ENCODE peak calls at places on chromosomes 3 and 15, in five cellular contexts. F is fibroblast of pulmonary artery; X is foreskin fibroblast; P is cardiac fibroblast; W is CD8-positive, alpha-beta T cell. Q is an unnamed sample.

GRCh38 chr3:1103525-1103924 is 10.7 kb downstream of the CNTN6 start:
- DNase-seq in F (no peak), X (no peak), P (peak), W (no peak), Q (no peak)

GRCh38 chr3:128845119-128845518 is 34.3 kb upstream of the ACAD9 start:
- DNase-seq in F (no peak), X (no peak), P (no peak), W (no peak), Q (no peak)

GRCh38 chr15:57551717-57552677 is 39.7 kb upstream of the MYZAP start:
- DNase-seq in F (peak), X (peak), P (peak), W (no peak), Q (no peak)

GRCh38 chr15:29129221-29129620 is 140.4 kb downstream of the NSMCE3 start:
- DNase-seq in F (no peak), X (no peak), P (no peak), W (no peak), Q (no peak)

GRCh38 chr3:31223278-31223677 is 309.4 kb upstream of the STT3B start:
- DNase-seq in F (no peak), X (no peak), P (no peak), W (no peak), Q (no peak)

GRCh38 chr3:13501527-13501926 is 21.4 kb downstream of the HDAC11 start:
- DNase-seq in F (no peak), X (no peak), P (no peak), W (no peak), Q (no peak)

GRCh38 chr15:22819651-22820050 is 18.8 kb upstream of the NIPA2 start:
- DNase-seq in F (no peak), X (no peak), P (no peak), W (no peak), Q (no peak)

GRCh38 chr15:43093026-43093425 is 12.8 kb downstream of the UBR1 start:
- DNase-seq in F (peak), X (peak), P (peak), W (no peak), Q (no peak)

GRCh38 chr3:64489361-64490044 is 198.3 kb downstream of the ADAMTS9 start:
- DNase-seq in F (no peak), X (no peak), P (no peak), W (no peak), Q (no peak)

GRCh38 chr15:69160976-69161877 is 792 bp downstream of the GLCE start:
- DNase-seq in F (peak), X (peak), P (peak), W (no peak), Q (no peak)

GRCh38 chr15:81299630-81300273 is 24.2 kb downstream of the STARD5 start:
- DNase-seq in F (no peak), X (no peak), P (no peak), W (no peak), Q (no peak)

GRCh38 chr3:195226900-195227447 is 44.0 kb downstream of the XXYLT1 start:
- DNase-seq in F (peak), X (peak), P (peak), W (no peak), Q (no peak)

GRCh38 chr3:24494616-24495333 is at the start of gene THRB:
- DNase-seq in F (peak), X (peak), P (peak), W (no peak), Q (no peak)

GRCh38 chr15:80662756-80663553 is 32.2 kb upstream of the ABHD17C start:
- DNase-seq in F (no peak), X (no peak), P (no peak), W (no peak), Q (no peak)

GRCh38 chr3:191296041-191296541 is 33.1 kb upstream of the CCDC50 start:
- DNase-seq in F (no peak), X (no peak), P (no peak), W (no peak), Q (no peak)

GRCh38 chr3:132247211-132247610 is 70.0 kb upstream of the ACP3 start:
- DNase-seq in F (no peak), X (no peak), P (no peak), W (no peak), Q (no peak)

GRCh38 chr15:29398907-29399306 is 129.3 kb upstream of the NSMCE3 start:
- DNase-seq in F (no peak), X (no peak), P (no peak), W (no peak), Q (no peak)

GRCh38 chr3:175378348-175378747 is 519.2 kb downstream of the NAALADL2 start:
- DNase-seq in F (no peak), X (no peak), P (no peak), W (no peak), Q (no peak)

GRCh38 chr15:67091073-67091965 is 25.9 kb downstream of the SMAD3 start:
- DNase-seq in F (peak), X (peak), P (peak), W (peak), Q (no peak)

GRCh38 chr3:38116471-38117162 is 20.3 kb downstream of the ACAA1 start:
- DNase-seq in F (no peak), X (no peak), P (no peak), W (no peak), Q (no peak)

GRCh38 chr3:152664766-152665165 is 170.2 kb upstream of the P2RY1 start:
- DNase-seq in F (no peak), X (no peak), P (no peak), W (no peak), Q (no peak)

GRCh38 chr3:152657002-152657400 is 177.9 kb upstream of the P2RY1 start:
- DNase-seq in F (no peak), X (no peak), P (no peak), W (no peak), Q (no peak)

GRCh38 chr3:152658977-152659376 is 176.0 kb upstream of the P2RY1 start:
- DNase-seq in F (no peak), X (no peak), P (no peak), W (no peak), Q (no peak)

GRCh38 chr3:152667267-152667666 is 167.7 kb upstream of the P2RY1 start:
- DNase-seq in F (no peak), X (no peak), P (no peak), W (no peak), Q (no peak)

GRCh38 chr3:152662157-152662556 is 172.8 kb upstream of the P2RY1 start:
- DNase-seq in F (no peak), X (no peak), P (no peak), W (no peak), Q (no peak)
- TF ChIP-seq CTCF in F (no peak), X (no peak), P (peak), W (no peak), Q (no peak)

GRCh38 chr3:47802734-47803477 is at the start of gene DHX30:
- DNase-seq in F (peak), X (peak), P (peak), W (peak), Q (no peak)
- TF ChIP-seq CTCF in F (no peak), X (no peak), P (no peak), W (no peak), Q (no peak)

GRCh38 chr3:105367406-105368213 is 901 bp downstream of the ALCAM start:
- DNase-seq in F (peak), X (peak), P (peak), W (peak), Q (no peak)

GRCh38 chr3:105367063-105367405 is 325 bp downstream of the ALCAM start:
- DNase-seq in F (no peak), X (peak), P (no peak), W (no peak), Q (no peak)

GRCh38 chr3:105368575-105369500 is 2.1 kb downstream of the ALCAM start:
- DNase-seq in F (peak), X (peak), P (peak), W (peak), Q (no peak)

GRCh38 chr3:105366302-105367062 is at the start of gene ALCAM:
- DNase-seq in F (peak), X (peak), P (peak), W (peak), Q (peak)

GRCh38 chr3:105369501-105370371 is 3.0 kb downstream of the ALCAM start:
- DNase-seq in F (peak), X (peak), P (peak), W (no peak), Q (no peak)
- TF ChIP-seq CTCF in F (peak), X (peak), P (peak), W (peak), Q (peak)

DNA sequence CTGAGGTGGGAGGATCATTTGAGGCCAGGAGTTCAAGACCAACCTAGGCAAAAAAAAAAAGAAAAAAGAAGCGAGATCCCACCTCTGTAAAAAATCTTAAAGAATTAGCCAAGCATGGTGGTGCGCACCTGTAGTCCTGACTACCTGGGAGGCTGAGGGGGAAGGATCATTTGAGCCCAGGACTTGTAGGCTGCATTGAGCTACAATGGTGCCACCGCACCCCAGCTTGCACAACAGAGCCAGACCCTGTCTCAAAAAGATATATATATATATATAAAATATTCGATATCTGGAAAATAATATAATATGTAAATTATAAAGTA is 1.1 kb upstream of the IMP3 start:
- DNase-seq in F (no peak), X (no peak), P (no peak), W (no peak), Q (no peak)
- TF ChIP-seq CTCF in F (no peak), X (no peak), P (no peak), W (no peak), Q (no peak)

DNA sequence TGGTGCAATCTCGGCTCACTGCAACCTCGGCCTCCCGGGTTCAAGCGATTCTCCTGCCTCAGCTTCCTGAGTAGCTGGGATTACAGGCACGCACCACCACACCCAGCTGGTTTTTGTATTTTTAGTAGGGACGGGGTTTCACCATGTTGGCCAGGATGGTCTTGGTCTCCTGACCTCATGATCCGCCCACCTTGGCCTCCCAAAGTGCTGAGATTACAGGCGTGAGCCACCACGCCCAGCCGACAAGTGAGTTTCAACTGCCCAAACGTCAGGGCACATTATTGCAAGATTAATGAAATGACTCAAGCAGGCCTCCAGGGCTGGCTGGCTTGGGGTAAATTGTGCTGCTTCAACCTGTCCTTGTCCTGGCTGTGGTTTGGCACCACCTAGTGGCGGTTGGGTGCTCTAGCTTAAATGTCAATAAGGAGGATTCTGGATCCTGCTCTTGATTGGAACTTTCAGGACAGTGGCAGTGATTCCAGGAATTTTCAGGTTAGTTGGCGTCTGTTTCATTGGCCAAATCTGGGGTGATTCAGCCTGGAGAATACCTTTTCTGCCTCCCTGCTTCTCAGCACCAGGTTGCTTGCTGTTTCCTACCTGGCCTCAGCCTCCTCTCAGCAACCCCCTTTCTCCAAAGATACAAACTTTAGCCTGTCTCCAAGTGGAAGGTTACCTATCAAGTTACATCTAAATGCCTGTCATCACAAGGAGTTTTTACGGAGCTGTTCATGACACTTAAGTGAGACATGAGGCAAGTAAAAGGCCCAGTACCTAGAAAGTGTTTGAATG is 32.4 kb upstream of the SACM1L start:
- DNase-seq in F (peak), X (peak), P (peak), W (peak), Q (peak)
- TF ChIP-seq CTCF in F (peak), X (peak), P (peak), W (peak), Q (peak)

GRCh38 chr3:36923523-36923943 is 21.3 kb downstream of the TRANK1 start:
- DNase-seq in F (no peak), X (no peak), P (no peak), W (no peak), Q (no peak)
- TF ChIP-seq CTCF in F (no peak), X (no peak), P (no peak), W (no peak), Q (no peak)

GRCh38 chr15:37980010-37980409 is 45.6 kb downstream of the TMCO5A start:
- DNase-seq in F (no peak), X (no peak), P (no peak), W (no peak), Q (no peak)

GRCh38 chr15:37984368-37984767 is 49.9 kb downstream of the TMCO5A start:
- DNase-seq in F (no peak), X (no peak), P (no peak), W (no peak), Q (no peak)

GRCh38 chr15:37979597-37979996 is 45.2 kb downstream of the TMCO5A start:
- DNase-seq in F (no peak), X (no peak), P (no peak), W (no peak), Q (no peak)

GRCh38 chr15:37978231-37978630 is 43.8 kb downstream of the TMCO5A start:
- DNase-seq in F (no peak), X (no peak), P (no peak), W (no peak), Q (no peak)

GRCh38 chr15:37981781-37982180 is 47.3 kb downstream of the TMCO5A start:
- DNase-seq in F (peak), X (peak), P (peak), W (no peak), Q (no peak)
- TF ChIP-seq CTCF in F (peak), X (peak), P (peak), W (no peak), Q (peak)

GRCh38 chr3:183502782-183503181 is 52.7 kb downstream of the KLHL6 start:
- DNase-seq in F (peak), X (peak), P (peak), W (no peak), Q (no peak)
- TF ChIP-seq CTCF in F (peak), X (peak), P (peak), W (no peak), Q (peak)

DNA sequence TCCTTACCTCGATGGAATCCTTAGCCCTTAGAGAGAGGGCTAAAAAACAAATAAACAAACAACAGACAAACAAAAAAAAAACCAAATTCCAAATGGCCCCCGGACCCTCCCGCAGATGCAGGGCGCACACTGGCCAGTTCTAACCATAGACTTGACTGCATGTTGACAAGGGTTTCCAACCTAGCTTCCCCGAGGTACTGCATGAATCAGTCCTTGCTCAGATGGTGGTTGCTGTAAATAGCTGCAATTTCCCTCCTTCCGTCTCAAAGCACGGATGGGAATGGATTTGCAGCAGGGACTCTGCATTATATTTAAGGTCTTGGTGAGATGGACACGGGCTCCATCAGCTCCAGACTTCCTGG is 162.8 kb downstream of the CD47 start:
- DNase-seq in F (peak), X (peak), P (peak), W (no peak), Q (no peak)
- TF ChIP-seq CTCF in F (no peak), X (no peak), P (no peak), W (no peak), Q (no peak)

DNA sequence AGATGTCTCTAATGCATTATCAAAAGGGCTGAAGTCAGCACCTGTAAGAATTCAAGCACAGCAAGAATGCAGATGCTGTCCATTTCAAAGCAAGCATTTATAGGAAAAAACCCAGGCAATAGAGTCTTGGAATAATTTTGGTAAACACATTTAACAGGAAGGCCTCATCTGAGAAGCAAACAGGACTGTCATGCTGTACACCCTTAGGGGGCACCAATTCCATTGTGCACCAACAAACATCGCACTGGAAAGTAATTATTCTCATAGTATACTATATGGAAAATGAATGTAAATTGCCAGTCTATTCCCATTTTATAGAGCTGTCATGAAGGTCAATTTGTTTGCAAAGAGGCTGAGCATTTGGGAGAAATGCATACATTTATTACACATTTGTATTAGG is 247.3 kb upstream of the SUCLG2 start:
- DNase-seq in F (no peak), X (no peak), P (no peak), W (no peak), Q (no peak)
- TF ChIP-seq CTCF in F (no peak), X (no peak), P (no peak), W (peak), Q (no peak)